ENCODE peak calls at places on chromosomes 13 and 19, in seven cellular contexts. B is activated CD4-positive, alpha-beta T cell treated with anti-CD3 and anti-CD28 coated beads, Interleukin-2, amount 50 U/mL, for 4 hours; G is NCI-H2081 treated with DMSO at 0.1 percent for 48 hours; X is stimulated activated CD4-positive, alpha-beta T cell treated with anti-CD3 and anti-CD28 coated beads, TNF-alpha, amount 100 ng/mL, for 4 hours; S is stimulated activated naive B cell treated with anti-CD40 and anti-IgM and Interleukin-4, amounts not matched to agents 10 μg/mL and 1 μg/mL and 100 μg/mL, for 72 hours; J is OCI-LY7; N is H9. Y is an unnamed sample.

GRCh38 chr19:56137405-56137804 is 3.7 kb upstream of the ZNF444 start:
- DNase-seq in B (no peak), G (no peak), X (no peak), S (no peak), J (no peak), N (no peak), Y (no peak)

GRCh38 chr13:110797230-110797877 is 83.9 kb downstream of the ING1 start:
- DNase-seq in B (no peak), G (no peak), X (no peak), S (no peak), J (no peak), N (no peak), Y (no peak)

GRCh38 chr19:4474504-4475136 is 2.5 kb downstream of the HDGFL2 start:
- DNase-seq in B (no peak), G (peak), X (no peak), S (no peak), J (peak), N (peak), Y (peak)

GRCh38 chr19:55206664-55207500 is 2.4 kb downstream of the PTPRH start:
- DNase-seq in B (peak), G (no peak), X (no peak), S (no peak), J (no peak), N (peak), Y (peak)

GRCh38 chr13:20869540-20869939 is 33.0 kb downstream of the XPO4 start:
- DNase-seq in B (no peak), G (no peak), X (no peak), S (no peak), J (no peak), N (no peak), Y (no peak)

GRCh38 chr13:94309997-94310842 is 169.3 kb downstream of the DCT start:
- DNase-seq in B (no peak), G (no peak), X (no peak), S (no peak), J (no peak), N (no peak), Y (peak)

GRCh38 chr19:6464070-6464873 is at the start of gene CRB3:
- DNase-seq in B (peak), G (no peak), X (no peak), S (no peak), J (no peak), N (peak), Y (no peak)

GRCh38 chr13:26784704-26785639 is 24.4 kb upstream of the GPR12 start:
- DNase-seq in B (no peak), G (no peak), X (no peak), S (peak), J (peak), N (peak), Y (no peak)

GRCh38 chr13:21051675-21052074 is 9.7 kb downstream of the LATS2 start:
- DNase-seq in B (no peak), G (no peak), X (no peak), S (no peak), J (no peak), N (no peak), Y (no peak)

GRCh38 chr19:56014765-56015164 is 28.2 kb downstream of the NLRP5 start:
- DNase-seq in B (no peak), G (no peak), X (no peak), S (no peak), J (no peak), N (no peak), Y (no peak)

GRCh38 chr13:27482996-27483395 is 32.6 kb upstream of the MTIF3 start:
- DNase-seq in B (no peak), G (no peak), X (no peak), S (peak), J (peak), N (no peak), Y (no peak)

GRCh38 chr13:106987435-106987800 is 419.5 kb upstream of the ARGLU1 start:
- DNase-seq in B (no peak), G (no peak), X (no peak), S (no peak), J (no peak), N (no peak), Y (no peak)

GRCh38 chr19:29665826-29666633 is 769 bp downstream of the PLEKHF1 start:
- DNase-seq in B (no peak), G (no peak), X (no peak), S (peak), J (no peak), N (peak), Y (no peak)

GRCh38 chr19:40677156-40677555 is 13.3 kb downstream of the NUMBL start:
- DNase-seq in B (no peak), G (no peak), X (no peak), S (no peak), J (no peak), N (no peak), Y (no peak)

GRCh38 chr13:77952737-77953136 is 34.1 kb upstream of the EDNRB start:
- DNase-seq in B (no peak), G (no peak), X (no peak), S (no peak), J (no peak), N (no peak), Y (no peak)

GRCh38 chr13:114129649-114130062 is 2.8 kb downstream of the RASA3 start:
- DNase-seq in B (no peak), G (no peak), X (no peak), S (no peak), J (no peak), N (no peak), Y (no peak)

GRCh38 chr19:29516821-29517395 is 8.9 kb upstream of the VSTM2B start:
- DNase-seq in B (no peak), G (no peak), X (no peak), S (no peak), J (no peak), N (no peak), Y (no peak)

GRCh38 chr13:19663416-19663979 is 30.0 kb downstream of the MPHOSPH8 start:
- DNase-seq in B (no peak), G (no peak), X (no peak), S (no peak), J (no peak), N (no peak), Y (no peak)

GRCh38 chr19:2462635-2463421 is 6.1 kb upstream of the LMNB2 start:
- DNase-seq in B (no peak), G (no peak), X (no peak), S (no peak), J (no peak), N (peak), Y (peak)

GRCh38 chr19:16886305-16886880 is 2.4 kb upstream of the F2RL3 start:
- DNase-seq in B (no peak), G (no peak), X (no peak), S (no peak), J (no peak), N (no peak), Y (no peak)

GRCh38 chr19:35977446-35978222 is 17.4 kb upstream of the SDHAF1 start:
- DNase-seq in B (no peak), G (no peak), X (no peak), S (peak), J (peak), N (peak), Y (no peak)

GRCh38 chr19:48616491-48617056 is 1.7 kb upstream of the FAM83E start:
- DNase-seq in B (no peak), G (no peak), X (no peak), S (no peak), J (no peak), N (peak), Y (no peak)

GRCh38 chr13:22486490-22486889 is 694.3 kb upstream of the SGCG start:
- DNase-seq in B (no peak), G (no peak), X (no peak), S (no peak), J (no peak), N (no peak), Y (no peak)

GRCh38 chr13:23618341-23618740 is 48.1 kb downstream of the TNFRSF19 start:
- DNase-seq in B (no peak), G (no peak), X (no peak), S (no peak), J (no peak), N (no peak), Y (no peak)